ENCODE peak calls at places on chromosomes 6 and 20, in ten cellular contexts. E, T, K, G, F, D, U, C, N and P are unnamed samples.

GRCh38 chr6:96611342-96611964 is 48.5 kb downstream of the FHL5 start:
- DNase-seq in U (no peak), N (no peak), G (no peak), K (no peak), C (no peak), E (no peak), T (no peak), D (no peak), F (no peak), P (no peak)

GRCh38 chr6:16318538-16318937 is 80.2 kb downstream of the GMPR start:
- DNase-seq in K (no peak), G (no peak), C (peak), N (no peak), E (no peak), F (no peak), U (no peak), T (no peak), D (no peak), P (peak)

GRCh38 chr6:44254201-44254956 is 2.9 kb downstream of the SLC35B2 start:
- DNase-seq in G (peak), U (no peak), T (no peak), N (no peak), K (peak), C (no peak), F (no peak), D (peak), E (no peak), P (no peak)

GRCh38 chr6:66838764-66839163 is 1131.7 kb upstream of the EYS start:
- DNase-seq in G (peak), D (no peak), F (no peak), E (no peak), C (no peak), T (no peak), U (no peak), N (no peak), K (no peak), P (no peak)

GRCh38 chr6:113055086-113055485 is 708.0 kb downstream of the RFPL4B start:
- DNase-seq in T (no peak), U (no peak), C (no peak), K (no peak), F (no peak), N (no peak), D (no peak), E (no peak), G (no peak), P (no peak)

GRCh38 chr6:159421586-159421985 is 252.4 kb downstream of the FNDC1 start:
- DNase-seq in U (no peak), C (no peak), D (no peak), F (peak), N (no peak), G (no peak), T (no peak), E (no peak), K (peak), P (no peak)

GRCh38 chr6:126824226-126824625 is 294.2 kb upstream of the RSPO3 start:
- DNase-seq in E (no peak), N (no peak), T (no peak), C (no peak), U (no peak), K (no peak), F (peak), D (no peak), G (no peak), P (no peak)

GRCh38 chr20:2879148-2879547 is 5.9 kb downstream of the PTPRA start:
- DNase-seq in F (no peak), U (no peak), N (no peak), G (no peak), E (no peak), C (no peak), D (no peak), T (no peak), K (no peak), P (no peak)

GRCh38 chr6:3359091-3359752 is 97.6 kb downstream of the SLC22A23 start:
- DNase-seq in K (no peak), E (no peak), T (no peak), U (no peak), D (no peak), F (no peak), C (no peak), G (no peak), N (no peak), P (no peak)

GRCh38 chr20:47031821-47032220 is 137.2 kb downstream of the EYA2 start:
- DNase-seq in K (no peak), C (no peak), U (no peak), E (no peak), D (no peak), T (no peak), N (no peak), G (no peak), F (no peak), P (no peak)

DNA sequence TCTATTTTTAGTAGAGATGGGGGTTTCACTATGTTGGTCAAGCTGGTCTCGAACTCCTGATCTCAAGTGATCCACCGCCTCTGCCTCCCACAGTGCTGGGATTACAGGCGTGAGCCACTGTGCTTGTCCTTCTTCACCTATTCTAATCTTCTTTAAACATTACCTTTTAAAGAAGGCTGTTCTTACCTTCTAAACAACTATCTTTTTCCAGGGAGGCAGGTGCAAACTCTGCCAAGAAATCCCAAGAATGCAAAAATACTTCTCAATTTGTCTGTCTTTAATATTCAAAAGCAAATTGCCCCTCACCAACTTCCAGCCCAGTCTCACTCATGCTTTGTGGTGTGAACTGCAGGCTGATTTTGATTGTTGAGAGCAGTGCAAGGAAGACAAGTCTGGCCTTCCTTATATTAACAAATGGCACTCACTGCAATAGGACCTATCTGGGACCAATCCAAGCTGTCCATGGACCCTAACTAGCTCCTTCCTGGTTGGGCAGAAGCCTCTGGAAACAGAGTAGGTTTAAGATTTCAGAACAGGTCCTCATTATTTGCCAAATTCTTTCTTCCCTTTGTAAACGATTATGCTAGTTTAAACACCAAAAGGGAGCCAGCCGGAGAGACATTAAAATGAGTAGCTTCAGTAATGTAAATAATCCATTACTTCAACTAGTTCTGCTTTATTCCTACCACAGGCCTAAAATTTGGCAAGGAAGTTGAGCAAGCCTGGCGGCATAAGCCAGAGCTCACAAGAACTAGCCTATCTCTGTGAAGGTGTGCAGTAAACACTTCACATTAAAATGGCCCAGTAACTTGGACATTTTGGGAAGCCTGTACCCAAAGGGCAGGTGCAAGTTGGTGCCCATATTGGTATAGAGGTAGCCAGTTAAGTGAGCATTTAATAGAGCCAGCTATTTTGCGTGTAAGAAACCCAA is 1.6 kb downstream of the SCAND1 start:
- DNase-seq in T (no peak), K (no peak), D (no peak), N (no peak), E (no peak), F (peak), G (no peak), U (peak), C (no peak), P (no peak)
- H3K4me3 ChIP-seq in T (peak), K (peak), D (peak), N (peak), E (peak), F (peak), G (peak), U (peak), C (peak), P (peak)

GRCh38 chr20:57581202-57582028 is 20.5 kb downstream of the PCK1 start:
- DNase-seq in F (no peak), U (no peak), D (no peak), K (no peak), E (no peak), G (no peak), T (no peak), C (no peak), N (no peak), P (no peak)

GRCh38 chr20:57583289-57584257 is 22.7 kb downstream of the PCK1 start:
- DNase-seq in F (no peak), T (no peak), E (no peak), C (no peak), K (no peak), G (no peak), N (no peak), U (no peak), D (no peak), P (no peak)

GRCh38 chr20:57582029-57582378 is 21.1 kb downstream of the PCK1 start:
- DNase-seq in E (no peak), D (no peak), T (no peak), U (no peak), C (no peak), G (no peak), N (no peak), F (no peak), K (no peak), P (no peak)

GRCh38 chr20:57580478-57581201 is 19.7 kb downstream of the PCK1 start:
- DNase-seq in C (no peak), D (no peak), K (no peak), F (no peak), T (no peak), U (no peak), N (no peak), E (no peak), G (no peak), P (no peak)

DNA sequence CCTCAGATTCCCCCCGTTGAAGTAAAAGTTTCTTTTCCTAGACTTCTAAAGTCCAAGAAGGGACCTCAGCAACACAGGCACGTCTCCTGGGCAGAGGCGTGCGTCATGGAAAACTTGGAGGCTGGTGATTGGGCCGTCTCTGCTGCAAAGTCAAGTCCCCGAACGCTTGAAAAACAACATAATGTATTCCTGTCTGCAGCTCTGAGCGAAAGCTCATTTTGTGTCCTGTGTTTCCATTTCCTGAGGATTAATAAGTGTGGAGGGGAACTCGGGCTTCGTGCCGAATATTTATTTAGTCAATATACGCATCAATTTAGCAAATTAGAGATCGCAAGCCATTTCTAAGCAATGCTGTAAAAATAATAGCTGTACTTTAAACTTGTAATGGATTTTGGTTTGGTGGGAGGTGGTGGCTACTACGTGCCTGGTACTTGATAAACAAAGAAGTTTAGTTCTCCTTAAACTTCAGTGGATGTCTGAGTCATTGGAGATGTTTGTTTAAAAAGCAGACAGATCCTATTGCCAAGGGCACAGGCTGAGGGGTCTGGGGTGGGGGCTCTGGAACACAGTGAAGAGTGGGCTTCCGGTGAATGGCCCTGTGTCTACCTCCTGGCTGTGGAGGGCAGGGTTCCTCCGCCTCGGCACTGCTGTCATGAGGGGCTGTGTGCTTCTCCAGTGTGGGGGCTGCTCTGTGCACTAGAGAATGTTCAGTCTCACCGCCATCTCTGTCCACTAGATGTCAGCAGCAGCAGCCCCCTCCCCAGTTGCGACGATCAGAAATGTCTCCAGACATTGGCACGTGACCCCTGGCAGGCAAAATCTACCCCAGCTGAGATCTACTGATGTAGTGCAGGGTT is 21.8 kb downstream of the PCK1 start:
- DNase-seq in G (peak), E (no peak), N (no peak), D (peak), K (peak), C (no peak), F (peak), U (no peak), T (no peak), P (no peak)
- H3K4me3 ChIP-seq in G (peak), E (no peak), N (no peak), D (no peak), K (no peak), C (no peak), F (no peak), U (no peak), T (no peak), P (no peak)

GRCh38 chr6:18504232-18504596 is 117.1 kb downstream of the RNF144B start:
- DNase-seq in U (no peak), K (no peak), C (no peak), F (no peak), E (no peak), D (no peak), T (no peak), G (no peak), N (no peak), P (no peak)

GRCh38 chr6:18507561-18507960 is 120.4 kb downstream of the RNF144B start:
- DNase-seq in D (no peak), E (no peak), G (peak), U (no peak), K (no peak), T (no peak), N (no peak), C (no peak), F (no peak), P (no peak)

GRCh38 chr6:18503588-18504231 is 116.6 kb downstream of the RNF144B start:
- DNase-seq in N (peak), D (peak), G (peak), U (peak), F (peak), C (no peak), T (peak), K (peak), E (peak), P (peak)

GRCh38 chr6:18507018-18507415 is 119.9 kb downstream of the RNF144B start:
- DNase-seq in T (no peak), D (peak), E (no peak), G (peak), N (no peak), C (no peak), U (no peak), F (no peak), K (no peak), P (no peak)

DNA sequence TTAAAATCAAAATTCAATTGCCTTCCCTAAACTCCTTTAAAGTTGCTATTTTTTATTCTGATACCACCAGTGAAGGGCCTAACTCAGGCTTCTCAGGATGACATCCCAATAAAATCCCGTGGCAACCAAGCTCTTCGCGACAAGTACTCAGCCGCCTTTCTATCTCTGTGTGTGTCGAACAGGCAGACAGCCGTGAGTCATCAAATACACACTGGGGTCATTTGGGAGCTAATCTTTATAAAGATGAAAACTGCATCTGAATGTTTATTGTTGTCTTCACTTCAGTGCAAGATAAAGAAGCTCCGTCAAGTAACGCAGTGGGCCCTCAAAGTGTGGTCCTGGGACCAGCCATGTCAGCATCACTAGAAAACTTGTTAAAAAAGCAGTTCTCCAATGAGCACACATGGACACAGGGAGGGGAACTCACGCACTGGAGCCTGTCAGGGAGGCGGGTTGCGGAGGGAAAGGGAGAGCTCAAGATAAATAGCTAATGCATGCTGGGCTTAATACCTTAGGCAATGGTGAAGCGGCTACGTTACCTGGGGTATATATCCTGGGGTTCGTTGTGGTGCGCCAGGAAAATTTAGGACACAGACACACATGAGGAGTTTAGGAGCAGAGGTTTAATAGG is 119.4 kb downstream of the RNF144B start:
- DNase-seq in K (no peak), U (no peak), C (no peak), E (no peak), F (no peak), T (no peak), G (peak), N (no peak), D (peak), P (no peak)
- H3K4me3 ChIP-seq in K (no peak), U (no peak), C (no peak), E (no peak), F (no peak), T (no peak), G (peak), N (no peak), D (peak), P (no peak)

GRCh38 chr20:57647933-57648785 is 27.9 kb upstream of the ZBP1 start:
- DNase-seq in T (no peak), D (no peak), N (no peak), C (peak), U (no peak), G (no peak), K (no peak), E (no peak), F (no peak), P (no peak)
- H3K4me3 ChIP-seq in T (no peak), D (no peak), N (no peak), C (no peak), U (no peak), G (no peak), K (no peak), E (no peak), F (no peak), P (no peak)

DNA sequence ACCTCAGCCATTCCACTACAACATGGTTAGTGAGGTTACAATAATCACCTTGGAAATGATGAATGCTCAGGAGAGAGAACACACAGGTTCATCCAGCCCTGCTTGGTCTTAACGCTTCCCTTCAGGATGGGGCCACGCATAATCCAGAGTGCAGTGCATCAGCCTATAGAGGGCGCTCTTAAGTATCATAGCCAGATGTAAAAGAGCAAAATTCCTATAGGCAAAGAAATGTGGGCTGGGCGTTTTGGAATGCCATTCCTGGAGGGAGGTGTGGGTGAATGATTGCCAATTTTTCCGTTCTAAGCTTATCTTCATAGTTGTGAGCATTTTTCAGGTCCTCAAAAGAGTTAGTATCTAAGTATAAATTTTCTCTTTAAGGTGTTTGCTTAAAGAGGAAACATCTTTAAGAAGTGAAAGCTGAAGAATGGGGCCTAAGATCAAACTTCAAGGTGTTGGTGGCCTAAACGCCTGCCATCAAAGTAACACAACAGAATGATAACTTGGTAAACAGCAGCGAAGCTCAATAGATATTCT is 1.8 kb downstream of the RIPOR2 start:
- DNase-seq in C (no peak), E (no peak), T (peak), U (no peak), N (no peak), D (peak), K (peak), G (peak), F (peak), P (no peak)
- H3K4me3 ChIP-seq in C (peak), E (no peak), T (no peak), U (no peak), N (no peak), D (no peak), K (no peak), G (no peak), F (peak), P (no peak)

GRCh38 chr6:155250701-155251381 is 13.0 kb upstream of the CLDN20 start:
- DNase-seq in K (no peak), U (no peak), G (no peak), F (no peak), T (no peak), D (no peak), C (no peak), N (no peak), E (no peak), P (no peak)

GRCh38 chr6:155245871-155246270 is 17.9 kb upstream of the CLDN20 start:
- DNase-seq in K (no peak), U (no peak), E (no peak), G (no peak), T (no peak), C (no peak), D (no peak), N (no peak), F (no peak), P (no peak)

GRCh38 chr6:155246825-155247224 is 17.0 kb upstream of the CLDN20 start:
- DNase-seq in T (no peak), E (no peak), D (no peak), K (no peak), N (no peak), G (no peak), C (no peak), U (no peak), F (no peak), P (no peak)

GRCh38 chr6:155247618-155248017 is 16.2 kb upstream of the CLDN20 start:
- DNase-seq in K (no peak), C (no peak), D (no peak), N (no peak), G (no peak), E (no peak), T (no peak), U (peak), F (peak), P (no peak)

GRCh38 chr6:155248021-155249001 is 15.5 kb upstream of the CLDN20 start:
- DNase-seq in G (peak), E (peak), U (peak), N (peak), K (peak), D (peak), T (peak), C (no peak), F (peak), P (peak)
- H3K4me3 ChIP-seq in G (no peak), E (no peak), U (peak), N (no peak), K (no peak), D (no peak), T (no peak), C (no peak), F (no peak), P (no peak)

DNA sequence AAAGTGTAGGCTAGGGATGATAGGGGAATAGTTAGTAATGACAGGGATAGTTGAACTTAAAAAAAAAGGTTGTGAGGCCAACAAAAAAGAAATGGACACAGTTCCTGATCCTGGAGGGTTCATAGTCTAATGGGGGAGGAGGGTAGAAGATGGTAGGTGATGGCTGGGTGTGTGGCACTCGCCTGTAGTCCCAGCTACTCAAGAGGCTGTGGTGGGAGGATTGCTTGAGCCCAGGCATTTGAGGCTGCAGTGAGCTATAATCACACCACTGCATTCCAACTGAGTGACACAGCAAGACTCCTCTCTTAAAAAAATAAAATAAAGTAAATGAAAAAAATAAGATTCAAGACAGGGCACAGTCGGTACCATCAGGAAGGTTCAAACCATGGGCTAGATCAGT is 2.4 kb upstream of the MICB start:
- DNase-seq in E (no peak), T (no peak), N (no peak), G (peak), D (no peak), K (no peak), U (peak), C (no peak), F (no peak), P (no peak)
- H3K4me3 ChIP-seq in E (no peak), T (peak), N (no peak), G (peak), D (no peak), K (peak), U (peak), C (peak), F (peak), P (peak)